ENCODE peak calls at places on chromosome 20, in six cellular contexts. One of them, this sample, is unnamed.

GRCh38 chr20:13262701-13263335 is 41.7 kb downstream of the ISM1 start:
- DNase-seq in trophoblast cell: no peak
- DNase-seq in IMR-90: no peak
- DNase-seq in mesenchymal stem cell: no peak
- DNase-seq in H1: no peak
- DNase-seq in neuronal stem cell: no peak
- DNase-seq in this sample: no peak

GRCh38 chr20:60349418-60349817 is 391.2 kb downstream of the CDH26 start:
- DNase-seq in trophoblast cell: no peak
- DNase-seq in H1: no peak
- DNase-seq in mesenchymal stem cell: no peak
- DNase-seq in neuronal stem cell: no peak
- DNase-seq in IMR-90: no peak
- DNase-seq in this sample: no peak

GRCh38 chr20:51480507-51481270 is 61.8 kb downstream of the NFATC2 start:
- DNase-seq in trophoblast cell: no peak
- DNase-seq in IMR-90: no peak
- DNase-seq in neuronal stem cell: no peak
- DNase-seq in H1: no peak
- DNase-seq in mesenchymal stem cell: no peak
- DNase-seq in this sample: no peak

GRCh38 chr20:60751826-60752225 is 500.2 kb upstream of the CDH4 start:
- DNase-seq in neuronal stem cell: no peak
- DNase-seq in trophoblast cell: no peak
- DNase-seq in H1: no peak
- DNase-seq in IMR-90: no peak
- DNase-seq in mesenchymal stem cell: no peak
- DNase-seq in this sample: no peak

GRCh38 chr20:25285091-25285647 is 37.3 kb downstream of the PYGB start:
- DNase-seq in trophoblast cell: no peak
- DNase-seq in H1: peak; percentile 52
- DNase-seq in mesenchymal stem cell: no peak
- DNase-seq in neuronal stem cell: no peak
- DNase-seq in IMR-90: no peak
- DNase-seq in this sample: no peak

GRCh38 chr20:42484335-42484734 is 705.4 kb downstream of the PTPRT start:
- DNase-seq in H1: no peak
- DNase-seq in IMR-90: no peak
- DNase-seq in mesenchymal stem cell: no peak
- DNase-seq in trophoblast cell: no peak
- DNase-seq in neuronal stem cell: no peak
- DNase-seq in this sample: no peak

GRCh38 chr20:41185013-41185757 is 47.8 kb downstream of the PLCG1 start:
- DNase-seq in H1: peak; percentile 39
- DNase-seq in IMR-90: no peak
- DNase-seq in neuronal stem cell: no peak
- DNase-seq in trophoblast cell: no peak
- DNase-seq in mesenchymal stem cell: no peak
- DNase-seq in this sample: peak; percentile 19

GRCh38 chr20:22512911-22513489 is 71.4 kb downstream of the FOXA2 start:
- DNase-seq in neuronal stem cell: no peak
- DNase-seq in mesenchymal stem cell: no peak
- DNase-seq in H1: no peak
- DNase-seq in trophoblast cell: no peak
- DNase-seq in IMR-90: no peak
- DNase-seq in this sample: no peak

GRCh38 chr20:33793011-33793931 is 17.9 kb upstream of the CHMP4B start:
- DNase-seq in trophoblast cell: no peak
- DNase-seq in neuronal stem cell: no peak
- DNase-seq in mesenchymal stem cell: peak; percentile 65
- DNase-seq in H1: no peak
- DNase-seq in IMR-90: peak; percentile 24
- DNase-seq in this sample: no peak

GRCh38 chr20:23147964-23148720 is 62.0 kb upstream of the CD93 start:
- DNase-seq in H1: no peak
- DNase-seq in IMR-90: peak; percentile 90
- DNase-seq in mesenchymal stem cell: peak; percentile 98
- DNase-seq in trophoblast cell: peak; percentile 57
- DNase-seq in neuronal stem cell: no peak
- DNase-seq in this sample: no peak

GRCh38 chr20:31712564-31713311 is 9.9 kb downstream of the BCL2L1 start:
- DNase-seq in IMR-90: peak; percentile 82
- DNase-seq in mesenchymal stem cell: peak; percentile 76
- DNase-seq in trophoblast cell: peak; percentile 33
- DNase-seq in neuronal stem cell: peak; percentile 83
- DNase-seq in H1: peak; percentile 55
- DNase-seq in this sample: peak; percentile 83

GRCh38 chr20:478949-479429 is 16.7 kb upstream of the TBC1D20 start:
- DNase-seq in neuronal stem cell: peak; percentile 14
- DNase-seq in mesenchymal stem cell: peak; percentile 78
- DNase-seq in H1: no peak
- DNase-seq in IMR-90: peak; percentile 77
- DNase-seq in trophoblast cell: peak; percentile 34
- DNase-seq in this sample: no peak

GRCh38 chr20:39049684-39050554 is 87.8 kb downstream of the DHX35 start:
- DNase-seq in neuronal stem cell: peak; percentile 78
- DNase-seq in trophoblast cell: peak; percentile 51
- DNase-seq in H1: peak; percentile 96
- DNase-seq in mesenchymal stem cell: peak; percentile 71
- DNase-seq in IMR-90: peak; percentile 51
- DNase-seq in this sample: peak; percentile 91

GRCh38 chr20:9507544-9508239 is 6.7 kb upstream of the LAMP5 start:
- DNase-seq in H1: peak; percentile 66
- DNase-seq in IMR-90: no peak
- DNase-seq in neuronal stem cell: no peak
- DNase-seq in mesenchymal stem cell: no peak
- DNase-seq in trophoblast cell: no peak
- DNase-seq in this sample: peak; percentile 49

GRCh38 chr20:17406191-17406590 is 125.0 kb downstream of the BFSP1 start:
- DNase-seq in mesenchymal stem cell: no peak
- DNase-seq in trophoblast cell: no peak
- DNase-seq in neuronal stem cell: no peak
- DNase-seq in H1: no peak
- DNase-seq in IMR-90: no peak
- DNase-seq in this sample: no peak

GRCh38 chr20:25025986-25026605 is 31.8 kb downstream of the ACSS1 start:
- DNase-seq in trophoblast cell: no peak
- DNase-seq in mesenchymal stem cell: no peak
- DNase-seq in IMR-90: no peak
- DNase-seq in H1: no peak
- DNase-seq in neuronal stem cell: no peak
- DNase-seq in this sample: no peak

GRCh38 chr20:37390503-37390890 is 44.6 kb downstream of the SRC start:
- DNase-seq in neuronal stem cell: no peak
- DNase-seq in trophoblast cell: no peak
- DNase-seq in IMR-90: no peak
- DNase-seq in H1: no peak
- DNase-seq in mesenchymal stem cell: no peak
- DNase-seq in this sample: no peak

GRCh38 chr20:50572922-50573777 is 63.0 kb downstream of the PTPN1 start:
- DNase-seq in H1: no peak
- DNase-seq in mesenchymal stem cell: no peak
- DNase-seq in IMR-90: peak; percentile 81
- DNase-seq in neuronal stem cell: no peak
- DNase-seq in trophoblast cell: no peak
- DNase-seq in this sample: no peak

GRCh38 chr20:19022791-19023448 is 189.5 kb upstream of the SLC24A3 start:
- DNase-seq in trophoblast cell: no peak
- DNase-seq in mesenchymal stem cell: no peak
- DNase-seq in neuronal stem cell: no peak
- DNase-seq in IMR-90: no peak
- DNase-seq in H1: peak; percentile 16
- DNase-seq in this sample: no peak

GRCh38 chr20:14744723-14745122 is 407.3 kb upstream of the FLRT3 start:
- DNase-seq in H1: no peak
- DNase-seq in IMR-90: no peak
- DNase-seq in neuronal stem cell: no peak
- DNase-seq in mesenchymal stem cell: no peak
- DNase-seq in trophoblast cell: no peak
- DNase-seq in this sample: no peak

GRCh38 chr20:18263723-18264122 is 24.6 kb upstream of the ZNF133 start:
- DNase-seq in H1: no peak
- DNase-seq in IMR-90: no peak
- DNase-seq in mesenchymal stem cell: no peak
- DNase-seq in neuronal stem cell: no peak
- DNase-seq in trophoblast cell: no peak
- DNase-seq in this sample: no peak

GRCh38 chr20:2820896-2821869 is 5.0 kb downstream of the TMEM239 start:
- DNase-seq in neuronal stem cell: no peak
- DNase-seq in IMR-90: no peak
- DNase-seq in mesenchymal stem cell: no peak
- DNase-seq in H1: peak; percentile 60
- DNase-seq in trophoblast cell: no peak
- DNase-seq in this sample: peak; percentile 70

GRCh38 chr20:44173116-44173515 is 13.9 kb downstream of the JPH2 start:
- DNase-seq in mesenchymal stem cell: no peak
- DNase-seq in IMR-90: no peak
- DNase-seq in trophoblast cell: no peak
- DNase-seq in H1: no peak
- DNase-seq in neuronal stem cell: no peak
- DNase-seq in this sample: no peak

GRCh38 chr20:44173846-44174245 is 13.1 kb downstream of the JPH2 start:
- DNase-seq in IMR-90: no peak
- DNase-seq in trophoblast cell: no peak
- DNase-seq in neuronal stem cell: no peak
- DNase-seq in H1: no peak
- DNase-seq in mesenchymal stem cell: no peak
- DNase-seq in this sample: no peak

GRCh38 chr20:44170796-44171410 is 16.1 kb downstream of the JPH2 start:
- DNase-seq in neuronal stem cell: no peak
- DNase-seq in trophoblast cell: no peak
- DNase-seq in IMR-90: no peak
- DNase-seq in mesenchymal stem cell: no peak
- DNase-seq in H1: no peak
- DNase-seq in this sample: no peak

GRCh38 chr20:44171775-44172571 is 15.0 kb downstream of the JPH2 start:
- DNase-seq in mesenchymal stem cell: no peak
- DNase-seq in neuronal stem cell: no peak
- DNase-seq in H1: no peak
- DNase-seq in IMR-90: no peak
- DNase-seq in trophoblast cell: no peak
- DNase-seq in this sample: no peak

GRCh38 chr20:44172572-44172950 is 14.4 kb downstream of the JPH2 start:
- DNase-seq in H1: no peak
- DNase-seq in mesenchymal stem cell: no peak
- DNase-seq in neuronal stem cell: no peak
- DNase-seq in trophoblast cell: no peak
- DNase-seq in IMR-90: no peak
- DNase-seq in this sample: no peak
- H3K14ac ChIP-seq in H1: no peak overlapping the region
- H3K14ac ChIP-seq in mesenchymal stem cell: no peak overlapping the region
- H3K14ac ChIP-seq in neuronal stem cell: no peak overlapping the region
- H3K14ac ChIP-seq in trophoblast cell: peak overlapping the region; percentile 37
- H3K14ac ChIP-seq in IMR-90: no peak overlapping the region
- H3K14ac ChIP-seq in this sample: no peak overlapping the region

DNA sequence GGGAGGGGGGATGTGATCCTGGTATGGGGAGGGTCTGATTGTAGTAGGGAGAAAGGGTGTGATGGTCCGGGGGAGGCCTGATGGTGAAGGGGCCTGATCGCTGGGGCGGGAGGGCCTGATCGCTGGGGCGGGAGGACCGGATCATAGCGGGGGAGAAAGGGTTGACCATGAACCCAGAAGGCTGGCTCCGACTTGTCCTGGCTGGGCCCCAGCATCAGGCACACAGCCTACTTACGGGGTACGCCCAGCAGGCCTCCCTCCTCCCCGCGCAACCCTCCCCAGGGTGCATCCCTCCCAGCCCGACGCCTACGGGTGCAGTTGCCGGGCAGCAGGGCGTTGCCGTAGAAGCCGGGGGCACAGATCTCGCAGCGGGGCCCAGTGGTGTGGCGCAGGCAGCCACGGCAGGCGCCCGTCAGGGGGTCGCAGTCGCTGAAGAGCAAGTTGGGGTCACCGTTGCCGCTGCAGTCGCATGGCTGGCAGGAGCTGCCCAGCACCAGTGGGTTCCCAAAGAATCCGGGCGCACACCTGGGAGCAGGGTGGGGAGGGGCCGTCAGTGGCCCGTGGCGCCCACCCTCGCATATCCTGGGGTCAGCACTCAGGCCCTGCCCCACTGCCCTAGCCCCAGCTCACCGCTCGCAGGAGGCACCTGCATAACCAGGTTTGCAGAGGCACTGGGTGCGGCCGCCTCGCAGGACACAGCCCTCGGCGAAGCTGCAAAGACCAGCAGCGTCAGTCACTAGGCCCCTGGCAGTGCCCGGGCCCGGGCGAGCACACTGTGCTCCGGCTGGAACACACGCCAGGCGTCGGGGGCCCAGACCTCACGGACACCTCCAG is 20.6 kb downstream of the ADRM1 start:
- DNase-seq in trophoblast cell: no peak
- DNase-seq in IMR-90: no peak
- DNase-seq in mesenchymal stem cell: no peak
- DNase-seq in neuronal stem cell: no peak
- DNase-seq in H1: no peak
- DNase-seq in this sample: no peak
- H3K27ac ChIP-seq in trophoblast cell: no peak overlapping the region
- H3K27ac ChIP-seq in IMR-90: no peak overlapping the region
- H3K27ac ChIP-seq in mesenchymal stem cell: no peak overlapping the region
- H3K27ac ChIP-seq in neuronal stem cell: no peak overlapping the region
- H3K27ac ChIP-seq in H1: no peak overlapping the region
- H3K27ac ChIP-seq in this sample: no peak overlapping the region

DNA sequence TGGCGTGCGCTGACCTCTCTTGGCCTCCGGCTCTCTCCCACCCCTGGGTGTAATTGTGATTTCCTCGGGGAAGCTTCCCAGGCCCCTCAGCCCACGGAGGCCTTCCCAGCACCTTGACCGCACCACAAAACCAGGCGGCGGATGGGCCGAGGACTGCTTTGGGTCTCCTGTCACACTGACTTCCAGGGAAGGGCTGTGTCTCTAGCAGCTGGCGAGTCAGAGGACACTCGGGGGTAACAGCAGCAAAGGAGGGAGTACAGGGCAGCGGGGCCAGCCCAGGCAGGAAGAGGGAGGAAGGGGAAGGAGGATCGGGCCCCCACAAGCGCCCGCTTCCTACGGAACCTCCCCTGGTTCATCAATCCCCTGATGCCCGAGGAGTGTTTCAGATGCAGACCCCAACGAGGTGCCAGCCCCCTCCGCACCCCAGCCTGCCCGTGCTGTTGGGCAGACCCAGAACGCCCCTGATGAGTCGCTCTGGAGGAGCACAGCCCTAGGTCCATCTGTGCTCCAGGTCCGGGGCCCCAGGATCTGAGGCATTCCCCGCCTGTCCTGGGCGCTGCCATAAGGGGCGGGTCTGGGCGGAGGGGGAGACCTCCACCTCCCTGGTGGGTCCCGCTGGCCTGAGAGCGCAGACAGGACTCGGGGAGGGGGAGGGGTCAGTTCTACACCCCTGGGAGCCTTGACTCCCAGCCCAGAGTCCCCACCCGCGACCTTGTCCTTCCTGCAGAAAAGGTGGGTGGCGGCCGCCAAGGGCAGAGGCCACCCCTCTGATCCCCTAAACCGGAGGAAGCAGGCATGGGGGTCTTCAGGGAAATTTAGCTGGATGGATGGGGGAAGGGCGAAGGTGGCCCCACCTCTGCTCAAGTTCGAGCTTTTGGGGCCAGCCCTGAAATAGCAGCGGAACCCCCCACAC is 956 bp downstream of the CHRNA4 start:
- DNase-seq in mesenchymal stem cell: no peak
- DNase-seq in H1: no peak
- DNase-seq in IMR-90: no peak
- DNase-seq in trophoblast cell: no peak
- DNase-seq in neuronal stem cell: no peak
- DNase-seq in this sample: no peak
- H3K14ac ChIP-seq in mesenchymal stem cell: no peak overlapping the region
- H3K14ac ChIP-seq in H1: no peak overlapping the region
- H3K14ac ChIP-seq in IMR-90: no peak overlapping the region
- H3K14ac ChIP-seq in trophoblast cell: no peak overlapping the region
- H3K14ac ChIP-seq in neuronal stem cell: no peak overlapping the region
- H3K14ac ChIP-seq in this sample: no peak overlapping the region

GRCh38 chr20:62804632-62805364 is at the start of gene OGFR:
- DNase-seq in neuronal stem cell: no peak
- DNase-seq in H1: peak; percentile 66
- DNase-seq in trophoblast cell: no peak
- DNase-seq in mesenchymal stem cell: peak; percentile 61
- DNase-seq in IMR-90: peak; percentile 38
- DNase-seq in this sample: peak; percentile 55
- H3K27ac ChIP-seq in neuronal stem cell: peak within 1 kb of the TSS; percentile 46
- H3K27ac ChIP-seq in H1: no peak within 1 kb of the TSS
- H3K27ac ChIP-seq in trophoblast cell: no peak within 1 kb of the TSS
- H3K27ac ChIP-seq in mesenchymal stem cell: no peak within 1 kb of the TSS
- H3K27ac ChIP-seq in IMR-90: peak within 1 kb of the TSS; percentile 100
- H3K27ac ChIP-seq in this sample: no peak within 1 kb of the TSS

This sample was measured in H9.